ENCODE peak calls at places on chromosomes 4 and X, in six cellular contexts. One of them, this sample, is unnamed. For H3K4me1, the result is how much of the 10 kb centered on the place peaks cover.

GRCh38 chrX:55127692-55128091 is 38.9 kb downstream of the PAGE2 start:
- DNase-seq in psoas muscle: no peak
- DNase-seq in GM23248: peak
- DNase-seq in PC-3: no peak
- DNase-seq in aorta: no peak
- DNase-seq in adipocyte: peak
- DNase-seq in this sample: no peak

GRCh38 chrX:119790977-119791436 is 423 bp downstream of the RPL39 start:
- DNase-seq in GM23248: peak
- DNase-seq in psoas muscle: no peak
- DNase-seq in aorta: peak
- DNase-seq in PC-3: peak
- DNase-seq in adipocyte: peak
- DNase-seq in this sample: peak

GRCh38 chrX:81120936-81121351 is 80.8 kb downstream of the HMGN5 start:
- DNase-seq in aorta: no peak
- DNase-seq in psoas muscle: peak
- DNase-seq in PC-3: peak
- DNase-seq in adipocyte: peak
- DNase-seq in GM23248: peak
- DNase-seq in this sample: peak

GRCh38 chr4:94455081-94455480 is 3.3 kb downstream of the PDLIM5 start:
- DNase-seq in PC-3: peak
- DNase-seq in GM23248: peak
- DNase-seq in aorta: peak
- DNase-seq in adipocyte: peak
- DNase-seq in psoas muscle: peak
- DNase-seq in this sample: no peak

GRCh38 chrX:50180073-50180940 is 20.5 kb downstream of the AKAP4 start:
- DNase-seq in adipocyte: no peak
- DNase-seq in psoas muscle: no peak
- DNase-seq in GM23248: peak
- DNase-seq in PC-3: no peak
- DNase-seq in aorta: no peak
- DNase-seq in this sample: no peak

GRCh38 chr4:60250657-60251056 is 949.5 kb upstream of the ADGRL3 start:
- DNase-seq in aorta: no peak
- DNase-seq in PC-3: no peak
- DNase-seq in GM23248: no peak
- DNase-seq in psoas muscle: no peak
- DNase-seq in adipocyte: no peak
- DNase-seq in this sample: no peak

GRCh38 chr4:7588002-7588401 is 153.3 kb upstream of the PSAPL1 start:
- DNase-seq in adipocyte: no peak
- DNase-seq in GM23248: no peak
- DNase-seq in aorta: no peak
- DNase-seq in PC-3: no peak
- DNase-seq in psoas muscle: no peak
- DNase-seq in this sample: no peak

GRCh38 chrX:71661919-71662318 is 5.4 kb upstream of the LOC101059915 start:
- DNase-seq in aorta: no peak
- DNase-seq in GM23248: no peak
- DNase-seq in psoas muscle: no peak
- DNase-seq in adipocyte: no peak
- DNase-seq in PC-3: no peak
- DNase-seq in this sample: no peak

GRCh38 chr4:69787879-69788278 is 27.5 kb upstream of the SULT1B1 start:
- DNase-seq in psoas muscle: no peak
- DNase-seq in aorta: no peak
- DNase-seq in PC-3: peak
- DNase-seq in adipocyte: no peak
- DNase-seq in GM23248: no peak
- DNase-seq in this sample: peak

GRCh38 chrX:148501121-148502066 is 977 bp downstream of the AFF2 start:
- DNase-seq in PC-3: no peak
- DNase-seq in GM23248: no peak
- DNase-seq in aorta: peak
- DNase-seq in adipocyte: no peak
- DNase-seq in psoas muscle: peak
- DNase-seq in this sample: no peak

GRCh38 chrX:133812382-133812781 is 173.0 kb downstream of the GPC3 start:
- DNase-seq in psoas muscle: no peak
- DNase-seq in aorta: no peak
- DNase-seq in adipocyte: peak
- DNase-seq in PC-3: no peak
- DNase-seq in GM23248: no peak
- DNase-seq in this sample: no peak

GRCh38 chr4:106615407-106615945 is 246.9 kb upstream of the GIMD1 start:
- DNase-seq in psoas muscle: no peak
- DNase-seq in aorta: no peak
- DNase-seq in PC-3: no peak
- DNase-seq in GM23248: no peak
- DNase-seq in adipocyte: no peak
- DNase-seq in this sample: no peak

GRCh38 chr4:120723986-120724385 is 198.5 kb downstream of the PRDM5 start:
- DNase-seq in GM23248: no peak
- DNase-seq in adipocyte: peak
- DNase-seq in PC-3: no peak
- DNase-seq in aorta: no peak
- DNase-seq in psoas muscle: no peak
- DNase-seq in this sample: no peak

GRCh38 chrX:120251471-120252011 is 929 bp downstream of the ZBTB33 start:
- DNase-seq in psoas muscle: no peak
- DNase-seq in GM23248: peak
- DNase-seq in adipocyte: peak
- DNase-seq in aorta: peak
- DNase-seq in PC-3: peak
- DNase-seq in this sample: no peak

GRCh38 chr4:26860922-26861433 is 337 bp downstream of the STIM2 start:
- DNase-seq in psoas muscle: peak
- DNase-seq in PC-3: peak
- DNase-seq in adipocyte: peak
- DNase-seq in aorta: peak
- DNase-seq in GM23248: peak
- DNase-seq in this sample: peak

GRCh38 chr4:80989921-80990544 is 40.5 kb upstream of the BMP3 start:
- DNase-seq in psoas muscle: no peak
- DNase-seq in PC-3: peak
- DNase-seq in adipocyte: peak
- DNase-seq in aorta: no peak
- DNase-seq in GM23248: peak
- DNase-seq in this sample: peak

GRCh38 chrX:3345281-3346081 is 971 bp downstream of the MXRA5 start:
- DNase-seq in aorta: peak
- DNase-seq in psoas muscle: peak
- DNase-seq in adipocyte: peak
- DNase-seq in PC-3: no peak
- DNase-seq in GM23248: peak
- DNase-seq in this sample: no peak

GRCh38 chr4:165398570-165398969 is 19.8 kb downstream of the CPE start:
- DNase-seq in GM23248: peak
- DNase-seq in aorta: no peak
- DNase-seq in psoas muscle: no peak
- DNase-seq in adipocyte: no peak
- DNase-seq in PC-3: no peak
- DNase-seq in this sample: peak

GRCh38 chr4:73869130-73870055 is at the start of gene CXCL1:
- DNase-seq in GM23248: peak
- DNase-seq in adipocyte: peak
- DNase-seq in PC-3: peak
- DNase-seq in aorta: peak
- DNase-seq in psoas muscle: peak
- DNase-seq in this sample: peak

GRCh38 chrX:54496517-54496852 is 451 bp upstream of the FGD1 start:
- DNase-seq in psoas muscle: no peak
- DNase-seq in GM23248: no peak
- DNase-seq in adipocyte: no peak
- DNase-seq in PC-3: no peak
- DNase-seq in aorta: no peak
- DNase-seq in this sample: no peak

GRCh38 chr4:10097906-10098769 is 18.5 kb downstream of the WDR1 start:
- DNase-seq in GM23248: peak
- DNase-seq in adipocyte: peak
- DNase-seq in psoas muscle: peak
- DNase-seq in aorta: no peak
- DNase-seq in PC-3: no peak
- DNase-seq in this sample: no peak

GRCh38 chr4:10101559-10102192 is 14.9 kb downstream of the WDR1 start:
- DNase-seq in psoas muscle: no peak
- DNase-seq in GM23248: peak
- DNase-seq in adipocyte: no peak
- DNase-seq in PC-3: no peak
- DNase-seq in aorta: no peak
- DNase-seq in this sample: no peak

GRCh38 chr4:10098770-10099139 is 17.8 kb downstream of the WDR1 start:
- DNase-seq in psoas muscle: no peak
- DNase-seq in PC-3: peak
- DNase-seq in GM23248: peak
- DNase-seq in adipocyte: peak
- DNase-seq in aorta: no peak
- DNase-seq in this sample: peak

GRCh38 chr4:10100734-10101216 is 15.8 kb downstream of the WDR1 start:
- DNase-seq in adipocyte: no peak
- DNase-seq in aorta: no peak
- DNase-seq in PC-3: no peak
- DNase-seq in GM23248: no peak
- DNase-seq in psoas muscle: no peak
- DNase-seq in this sample: no peak

DNA sequence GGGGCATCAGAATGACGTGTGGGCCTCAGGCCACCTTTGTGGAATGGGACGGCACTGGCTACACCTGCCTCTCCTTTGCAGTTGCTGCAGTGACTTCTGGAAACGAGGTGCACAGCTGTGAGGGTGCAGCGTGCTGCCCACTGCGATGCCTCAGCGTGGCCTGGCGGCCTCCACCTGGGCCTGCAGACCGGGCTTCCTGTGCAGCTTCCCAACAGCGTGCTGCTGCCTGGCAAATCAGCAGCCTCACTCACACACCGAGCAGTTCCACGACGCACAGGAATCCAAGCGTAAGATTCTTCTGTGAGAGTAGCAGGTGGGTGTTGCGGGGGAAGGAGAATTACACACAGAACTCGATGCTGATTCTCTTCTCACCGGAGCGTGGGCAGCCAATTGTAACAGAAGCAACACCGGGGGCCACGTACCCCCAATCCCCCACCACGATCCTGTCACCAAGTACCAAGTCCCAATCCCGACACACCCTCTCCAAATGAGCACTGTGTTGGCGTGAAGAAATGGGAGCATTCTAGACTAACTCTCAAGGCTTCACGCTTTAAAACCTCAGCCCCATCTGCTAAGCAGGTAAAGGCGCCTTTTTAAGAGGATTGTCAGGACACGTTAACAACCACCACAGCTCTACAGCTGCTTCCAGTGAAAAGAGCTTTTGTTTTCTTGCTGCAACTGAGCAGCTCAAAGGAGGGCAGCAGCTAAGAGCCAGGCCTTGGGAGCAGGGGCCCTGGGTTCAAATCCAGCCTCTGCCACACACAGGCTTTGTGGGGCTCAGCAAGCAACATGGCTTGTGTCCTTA is 16.9 kb downstream of the WDR1 start:
- DNase-seq in PC-3: no peak
- DNase-seq in aorta: no peak
- DNase-seq in psoas muscle: no peak
- DNase-seq in adipocyte: no peak
- DNase-seq in GM23248: no peak
- DNase-seq in this sample: no peak
- H3K4me1 ChIP-seq in PC-3: under half
- H3K4me1 ChIP-seq in aorta: under half
- H3K4me1 ChIP-seq in psoas muscle: half or more
- H3K4me1 ChIP-seq in adipocyte: half or more
- H3K4me1 ChIP-seq in GM23248: half or more
- H3K4me1 ChIP-seq in this sample: under half

GRCh38 chr4:47550899-47551548 is 65.9 kb downstream of the ATP10D start:
- DNase-seq in PC-3: no peak
- DNase-seq in aorta: no peak
- DNase-seq in GM23248: no peak
- DNase-seq in adipocyte: no peak
- DNase-seq in psoas muscle: no peak
- DNase-seq in this sample: no peak

GRCh38 chr4:47553329-47554125 is 68.5 kb downstream of the ATP10D start:
- DNase-seq in adipocyte: no peak
- DNase-seq in psoas muscle: no peak
- DNase-seq in GM23248: no peak
- DNase-seq in PC-3: peak
- DNase-seq in aorta: no peak
- DNase-seq in this sample: peak

GRCh38 chr4:47557255-47557654 is 72.2 kb downstream of the ATP10D start:
- DNase-seq in PC-3: no peak
- DNase-seq in GM23248: no peak
- DNase-seq in adipocyte: no peak
- DNase-seq in aorta: no peak
- DNase-seq in psoas muscle: no peak
- DNase-seq in this sample: no peak

DNA sequence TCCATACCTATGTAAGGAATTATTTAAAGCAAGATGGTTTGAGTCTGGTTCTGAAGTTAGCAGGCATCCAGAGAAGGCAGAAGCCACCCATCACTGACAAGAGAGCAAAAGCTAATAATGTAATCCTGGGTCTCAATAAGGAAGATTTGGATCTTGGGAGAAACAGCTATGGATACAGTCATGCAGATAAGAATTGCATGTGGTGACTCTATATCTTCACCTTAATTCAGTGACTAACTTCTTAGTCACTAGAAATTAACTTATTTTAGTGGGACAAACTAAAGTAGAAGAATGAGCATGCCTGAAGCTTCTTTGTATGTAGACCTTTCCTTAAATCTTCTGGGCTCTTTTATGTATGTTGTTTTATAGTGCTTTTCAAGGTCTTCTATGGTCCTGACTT is 66.6 kb downstream of the ATP10D start:
- DNase-seq in aorta: no peak
- DNase-seq in psoas muscle: no peak
- DNase-seq in PC-3: peak
- DNase-seq in adipocyte: no peak
- DNase-seq in GM23248: peak
- DNase-seq in this sample: no peak
- H3K4me1 ChIP-seq in aorta: under half
- H3K4me1 ChIP-seq in psoas muscle: under half
- H3K4me1 ChIP-seq in PC-3: under half
- H3K4me1 ChIP-seq in adipocyte: under half
- H3K4me1 ChIP-seq in GM23248: under half
- H3K4me1 ChIP-seq in this sample: under half

GRCh38 chr4:139176299-139177048 is 544 bp downstream of the ELF2 start:
- DNase-seq in PC-3: peak
- DNase-seq in adipocyte: peak
- DNase-seq in aorta: peak
- DNase-seq in GM23248: peak
- DNase-seq in psoas muscle: peak
- DNase-seq in this sample: peak
- H3K4me1 ChIP-seq in PC-3: under half
- H3K4me1 ChIP-seq in adipocyte: under half
- H3K4me1 ChIP-seq in aorta: under half
- H3K4me1 ChIP-seq in GM23248: under half
- H3K4me1 ChIP-seq in psoas muscle: under half
- H3K4me1 ChIP-seq in this sample: under half

DNA sequence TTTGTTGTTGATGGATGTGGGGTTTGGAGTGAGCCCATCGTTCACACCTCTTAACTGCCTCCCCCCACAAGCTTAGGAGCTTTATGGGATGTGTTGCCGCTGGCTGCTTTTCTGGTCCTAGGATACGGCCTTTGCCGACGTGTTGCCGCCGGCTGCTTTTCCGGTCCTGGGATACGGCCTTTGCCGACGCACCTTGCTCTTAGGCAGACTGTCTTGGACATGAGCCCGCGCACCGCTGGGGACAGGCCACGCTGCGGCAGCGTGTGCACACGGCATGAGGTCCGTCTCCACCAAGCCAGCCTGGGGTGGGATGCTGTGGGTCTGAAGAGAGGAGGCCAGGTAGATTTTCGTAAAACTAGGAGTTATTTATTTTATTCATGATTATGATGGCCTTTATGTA is 14.2 kb downstream of the RGS12 start:
- DNase-seq in psoas muscle: no peak
- DNase-seq in GM23248: no peak
- DNase-seq in aorta: peak
- DNase-seq in PC-3: no peak
- DNase-seq in adipocyte: no peak
- DNase-seq in this sample: no peak
- H3K4me1 ChIP-seq in psoas muscle: under half
- H3K4me1 ChIP-seq in GM23248: under half
- H3K4me1 ChIP-seq in aorta: under half
- H3K4me1 ChIP-seq in PC-3: under half
- H3K4me1 ChIP-seq in adipocyte: under half
- H3K4me1 ChIP-seq in this sample: under half

This sample was measured in foreskin keratinocyte.